ENCODE peak calls at places on chromosomes 1 and 21, in ten cellular contexts. A is C1 segment of cervical spinal cord; J is HEK293T; T is skeletal muscle cell; O is caudate nucleus; N is nephron progenitor cell; E is EL; U is CD8-positive, alpha-beta memory T cell; F is stimulated activated CD4-positive, alpha-beta T cell treated with anti-CD3 and anti-CD28 coated beads, Interleukin-2, amount 100 ng/mL, for 48 hours; K is occipital lobe. X is an unnamed sample.

GRCh38 chr1:145985502-145986439 is 10.6 kb downstream of the TXNIP start:
- DNase-seq in A (no peak), J (no peak), T (peak), O (no peak), N (no peak), E (peak), U (no peak), F (no peak), K (no peak), X (no peak)

GRCh38 chr1:76269175-76269574 is 194.6 kb downstream of the ST6GALNAC3 start:
- DNase-seq in A (no peak), J (no peak), T (peak), O (no peak), N (no peak), E (peak), U (no peak), F (no peak), K (no peak), X (peak)

GRCh38 chr1:48245106-48245505 is 22.6 kb downstream of the SLC5A9 start:
- DNase-seq in A (peak), J (no peak), T (no peak), O (no peak), N (no peak), E (no peak), U (no peak), F (no peak), K (no peak), X (peak)

GRCh38 chr1:173234899-173235298 is 27.8 kb upstream of the TNFSF4 start:
- DNase-seq in A (no peak), J (no peak), T (no peak), O (no peak), N (no peak), E (no peak), U (no peak), F (no peak), K (no peak), X (no peak)

GRCh38 chr1:231193710-231194340 is 32.0 kb downstream of the TRIM67 start:
- DNase-seq in A (no peak), J (no peak), T (no peak), O (no peak), N (no peak), E (no peak), U (no peak), F (no peak), K (no peak), X (no peak)

GRCh38 chr21:42578034-42578433 is 64.4 kb downstream of the SLC37A1 start:
- DNase-seq in A (no peak), J (no peak), T (no peak), O (no peak), N (no peak), E (no peak), U (no peak), F (no peak), K (no peak), X (no peak)

GRCh38 chr1:7389201-7389785 is 381.8 kb upstream of the VAMP3 start:
- DNase-seq in A (no peak), J (no peak), T (peak), O (no peak), N (no peak), E (no peak), U (no peak), F (no peak), K (no peak), X (peak)

GRCh38 chr1:160437432-160438319 is 37.3 kb downstream of the VANGL2 start:
- DNase-seq in A (no peak), J (no peak), T (no peak), O (no peak), N (no peak), E (no peak), U (peak), F (no peak), K (no peak), X (peak)

GRCh38 chr1:99533909-99534907 is 111.7 kb upstream of the PALMD start:
- DNase-seq in A (no peak), J (no peak), T (no peak), O (no peak), N (no peak), E (no peak), U (no peak), F (no peak), K (no peak), X (peak)

GRCh38 chr1:153629343-153629665 is 1.1 kb downstream of the S100A1 start:
- DNase-seq in A (peak), J (no peak), T (no peak), O (no peak), N (no peak), E (no peak), U (no peak), F (no peak), K (no peak), X (no peak)

GRCh38 chr1:180842482-180842881 is 70.2 kb upstream of the KIAA1614 start:
- DNase-seq in A (no peak), J (no peak), T (no peak), O (no peak), N (no peak), E (no peak), U (no peak), F (no peak), K (no peak), X (no peak)

GRCh38 chr1:31764307-31765040 is at the start of gene ADGRB2:
- DNase-seq in A (peak), J (peak), T (no peak), O (peak), N (peak), E (no peak), U (no peak), F (no peak), K (no peak), X (no peak)

GRCh38 chr1:95974586-95974985 is 740.6 kb downstream of the RWDD3 start:
- DNase-seq in A (no peak), J (no peak), T (peak), O (no peak), N (peak), E (peak), U (no peak), F (no peak), K (no peak), X (no peak)

GRCh38 chr1:47196622-47197021 is 6.8 kb upstream of the PDZK1IP1 start:
- DNase-seq in A (no peak), J (no peak), T (no peak), O (no peak), N (peak), E (no peak), U (no peak), F (no peak), K (no peak), X (no peak)